ENCODE peak calls at places on chromosome 4, in seven cellular contexts. One of them, this sample, is unnamed.

GRCh38 chr4:74032064-74032463 is 6.4 kb downstream of the CXCL3 start:
- DNase-seq in fibroblast of pulmonary artery: peak; percentile 53
- DNase-seq in left ventricle myocardium inferior: no peak
- DNase-seq in DND-41: no peak
- DNase-seq in dorsolateral prefrontal cortex: no peak
- DNase-seq in H1: no peak
- DNase-seq in A549: no peak
- DNase-seq in this sample: peak; percentile 22

GRCh38 chr4:80173387-80173786 is 23.9 kb upstream of the PRDM8 start:
- DNase-seq in fibroblast of pulmonary artery: peak; percentile 69
- DNase-seq in left ventricle myocardium inferior: no peak
- DNase-seq in DND-41: peak; percentile 69
- DNase-seq in dorsolateral prefrontal cortex: no peak
- DNase-seq in H1: no peak
- DNase-seq in A549: no peak
- DNase-seq in this sample: peak; percentile 85

GRCh38 chr4:15853345-15853744 is 75.2 kb downstream of the CD38 start:
- DNase-seq in fibroblast of pulmonary artery: no peak
- DNase-seq in left ventricle myocardium inferior: no peak
- DNase-seq in DND-41: no peak
- DNase-seq in dorsolateral prefrontal cortex: no peak
- DNase-seq in H1: no peak
- DNase-seq in A549: no peak
- DNase-seq in this sample: no peak

GRCh38 chr4:13523591-13524503 is 20.5 kb downstream of the NKX3-2 start:
- DNase-seq in fibroblast of pulmonary artery: no peak
- DNase-seq in left ventricle myocardium inferior: no peak
- DNase-seq in DND-41: no peak
- DNase-seq in dorsolateral prefrontal cortex: no peak
- DNase-seq in H1: no peak
- DNase-seq in A549: no peak
- DNase-seq in this sample: no peak

GRCh38 chr4:31370866-31371465 is 650.8 kb downstream of the PCDH7 start:
- DNase-seq in fibroblast of pulmonary artery: peak; percentile 71
- DNase-seq in left ventricle myocardium inferior: no peak
- DNase-seq in DND-41: peak; percentile 3
- DNase-seq in dorsolateral prefrontal cortex: no peak
- DNase-seq in H1: no peak
- DNase-seq in A549: peak; percentile 32
- DNase-seq in this sample: peak; percentile 24

GRCh38 chr4:51880016-51880915 is 37.3 kb downstream of the DCUN1D4 start:
- DNase-seq in fibroblast of pulmonary artery: no peak
- DNase-seq in left ventricle myocardium inferior: no peak
- DNase-seq in DND-41: no peak
- DNase-seq in dorsolateral prefrontal cortex: no peak
- DNase-seq in H1: no peak
- DNase-seq in A549: no peak
- DNase-seq in this sample: no peak

GRCh38 chr4:8176547-8177399 is 18.2 kb upstream of the ABLIM2 start:
- DNase-seq in fibroblast of pulmonary artery: peak; percentile 76
- DNase-seq in left ventricle myocardium inferior: no peak
- DNase-seq in DND-41: peak; percentile 73
- DNase-seq in dorsolateral prefrontal cortex: no peak
- DNase-seq in H1: peak; percentile 41
- DNase-seq in A549: peak; percentile 60
- DNase-seq in this sample: peak; percentile 56

GRCh38 chr4:140719022-140719421 is 37.2 kb downstream of the TBC1D9 start:
- DNase-seq in fibroblast of pulmonary artery: peak; percentile 77
- DNase-seq in left ventricle myocardium inferior: no peak
- DNase-seq in DND-41: no peak
- DNase-seq in dorsolateral prefrontal cortex: no peak
- DNase-seq in H1: no peak
- DNase-seq in A549: no peak
- DNase-seq in this sample: peak; percentile 75

GRCh38 chr4:168978001-168978700 is 31.9 kb downstream of the CBR4 start:
- DNase-seq in fibroblast of pulmonary artery: peak; percentile 57
- DNase-seq in left ventricle myocardium inferior: no peak
- DNase-seq in DND-41: no peak
- DNase-seq in dorsolateral prefrontal cortex: no peak
- DNase-seq in H1: no peak
- DNase-seq in A549: no peak
- DNase-seq in this sample: peak; percentile 50

GRCh38 chr4:74189331-74190043 is 31.6 kb downstream of the MTHFD2L start:
- DNase-seq in fibroblast of pulmonary artery: peak; percentile 76
- DNase-seq in left ventricle myocardium inferior: no peak
- DNase-seq in DND-41: no peak
- DNase-seq in dorsolateral prefrontal cortex: no peak
- DNase-seq in H1: no peak
- DNase-seq in A549: peak; percentile 69
- DNase-seq in this sample: peak; percentile 55

GRCh38 chr4:52376107-52376704 is 282.9 kb downstream of the USP46 start:
- DNase-seq in fibroblast of pulmonary artery: peak; percentile 73
- DNase-seq in left ventricle myocardium inferior: no peak
- DNase-seq in DND-41: peak; percentile 29
- DNase-seq in dorsolateral prefrontal cortex: no peak
- DNase-seq in H1: no peak
- DNase-seq in A549: peak; percentile 30
- DNase-seq in this sample: peak; percentile 72

GRCh38 chr4:37793562-37793961 is 32.9 kb upstream of the PGM2 start:
- DNase-seq in fibroblast of pulmonary artery: peak; percentile 57
- DNase-seq in left ventricle myocardium inferior: no peak
- DNase-seq in DND-41: peak; percentile 10
- DNase-seq in dorsolateral prefrontal cortex: no peak
- DNase-seq in H1: no peak
- DNase-seq in A549: peak; percentile 17
- DNase-seq in this sample: peak; percentile 18

GRCh38 chr4:182645511-182645910 is 271.7 kb downstream of the DCTD start:
- DNase-seq in fibroblast of pulmonary artery: peak; percentile 27
- DNase-seq in left ventricle myocardium inferior: no peak
- DNase-seq in DND-41: no peak
- DNase-seq in dorsolateral prefrontal cortex: no peak
- DNase-seq in H1: no peak
- DNase-seq in A549: no peak
- DNase-seq in this sample: peak; percentile 51

GRCh38 chr4:182643801-182644311 is 273.3 kb downstream of the DCTD start:
- DNase-seq in fibroblast of pulmonary artery: peak; percentile 93
- DNase-seq in left ventricle myocardium inferior: peak; percentile 47
- DNase-seq in DND-41: no peak
- DNase-seq in dorsolateral prefrontal cortex: no peak
- DNase-seq in H1: no peak
- DNase-seq in A549: no peak
- DNase-seq in this sample: peak; percentile 90

GRCh38 chr4:182647901-182648300 is 269.3 kb downstream of the DCTD start:
- DNase-seq in fibroblast of pulmonary artery: no peak
- DNase-seq in left ventricle myocardium inferior: no peak
- DNase-seq in DND-41: no peak
- DNase-seq in dorsolateral prefrontal cortex: no peak
- DNase-seq in H1: no peak
- DNase-seq in A549: no peak
- DNase-seq in this sample: no peak

GRCh38 chr4:182644326-182645050 is 272.7 kb downstream of the DCTD start:
- DNase-seq in fibroblast of pulmonary artery: peak; percentile 23
- DNase-seq in left ventricle myocardium inferior: no peak
- DNase-seq in DND-41: no peak
- DNase-seq in dorsolateral prefrontal cortex: no peak
- DNase-seq in H1: no peak
- DNase-seq in A549: no peak
- DNase-seq in this sample: peak; percentile 82

DNA sequence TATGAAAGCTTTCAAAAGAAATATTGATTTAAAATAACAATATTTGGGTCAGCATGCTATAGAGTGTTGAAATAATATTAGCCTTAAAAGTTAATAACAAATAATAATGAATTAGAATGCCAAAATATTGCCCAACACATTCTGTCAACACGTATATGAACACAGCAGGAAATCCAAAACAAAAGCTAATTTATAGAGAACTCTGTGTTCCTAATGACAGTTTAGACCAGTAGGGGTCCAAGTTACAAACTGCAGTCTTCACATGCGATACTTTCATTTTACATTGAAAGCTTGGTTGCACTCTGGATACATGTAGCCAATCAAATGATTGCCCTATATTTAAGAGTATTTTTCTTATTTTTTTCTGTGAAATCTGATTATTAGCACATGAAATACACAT is 274.4 kb downstream of the DCTD start:
- DNase-seq in fibroblast of pulmonary artery: peak; percentile 76
- DNase-seq in left ventricle myocardium inferior: no peak
- DNase-seq in DND-41: no peak
- DNase-seq in dorsolateral prefrontal cortex: no peak
- DNase-seq in H1: no peak
- DNase-seq in A549: peak; percentile 0
- DNase-seq in this sample: peak; percentile 15
- TF ChIP-seq CTCF in fibroblast of pulmonary artery: peak; percentile 55
- TF ChIP-seq CTCF in left ventricle myocardium inferior: peak; percentile 13
- TF ChIP-seq CTCF in DND-41: no peak
- TF ChIP-seq CTCF in dorsolateral prefrontal cortex: no peak
- TF ChIP-seq CTCF in H1: no peak
- TF ChIP-seq CTCF in A549: no peak
- TF ChIP-seq CTCF in this sample: peak; percentile 34

GRCh38 chr4:60682901-60683300 is 517.2 kb upstream of the ADGRL3 start:
- DNase-seq in fibroblast of pulmonary artery: peak; percentile 7
- DNase-seq in left ventricle myocardium inferior: no peak
- DNase-seq in DND-41: no peak
- DNase-seq in dorsolateral prefrontal cortex: no peak
- DNase-seq in H1: no peak
- DNase-seq in A549: no peak
- DNase-seq in this sample: peak; percentile 29

GRCh38 chr4:60683953-60684352 is 516.2 kb upstream of the ADGRL3 start:
- DNase-seq in fibroblast of pulmonary artery: peak; percentile 68
- DNase-seq in left ventricle myocardium inferior: no peak
- DNase-seq in DND-41: no peak
- DNase-seq in dorsolateral prefrontal cortex: no peak
- DNase-seq in H1: no peak
- DNase-seq in A549: no peak
- DNase-seq in this sample: peak; percentile 68

DNA sequence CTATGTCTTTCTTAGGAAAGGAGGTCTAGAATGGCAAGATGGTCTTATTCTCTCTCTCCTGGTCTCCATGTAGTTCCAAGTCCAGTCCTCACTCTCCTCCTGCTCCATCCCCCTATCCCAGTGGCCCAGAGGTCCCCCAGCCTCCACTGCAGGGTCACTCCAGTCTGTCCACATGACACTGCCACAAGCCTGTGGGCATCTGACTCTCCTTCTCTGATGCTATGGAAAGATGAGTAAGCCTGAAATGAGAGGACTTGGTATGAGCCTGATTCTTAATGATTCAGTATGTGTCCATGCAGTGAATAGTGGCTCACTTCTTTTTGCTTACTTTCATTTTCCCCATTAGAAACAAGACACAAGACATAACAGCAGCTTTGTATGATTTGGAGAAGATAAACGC is 516.8 kb upstream of the ADGRL3 start:
- DNase-seq in fibroblast of pulmonary artery: peak; percentile 43
- DNase-seq in left ventricle myocardium inferior: no peak
- DNase-seq in DND-41: no peak
- DNase-seq in dorsolateral prefrontal cortex: no peak
- DNase-seq in H1: no peak
- DNase-seq in A549: no peak
- DNase-seq in this sample: peak; percentile 66
- H3K4me3 ChIP-seq in fibroblast of pulmonary artery: no peak overlapping the region
- H3K4me3 ChIP-seq in left ventricle myocardium inferior: no peak overlapping the region
- H3K4me3 ChIP-seq in DND-41: no peak overlapping the region
- H3K4me3 ChIP-seq in dorsolateral prefrontal cortex: no peak overlapping the region
- H3K4me3 ChIP-seq in H1: no peak overlapping the region
- H3K4me3 ChIP-seq in A549: no peak overlapping the region
- H3K4me3 ChIP-seq in this sample: peak overlapping the region; percentile 2

GRCh38 chr4:149121015-149121404 is 678.8 kb upstream of the NR3C2 start:
- DNase-seq in fibroblast of pulmonary artery: no peak
- DNase-seq in left ventricle myocardium inferior: no peak
- DNase-seq in DND-41: no peak
- DNase-seq in dorsolateral prefrontal cortex: no peak
- DNase-seq in H1: no peak
- DNase-seq in A549: no peak
- DNase-seq in this sample: no peak

DNA sequence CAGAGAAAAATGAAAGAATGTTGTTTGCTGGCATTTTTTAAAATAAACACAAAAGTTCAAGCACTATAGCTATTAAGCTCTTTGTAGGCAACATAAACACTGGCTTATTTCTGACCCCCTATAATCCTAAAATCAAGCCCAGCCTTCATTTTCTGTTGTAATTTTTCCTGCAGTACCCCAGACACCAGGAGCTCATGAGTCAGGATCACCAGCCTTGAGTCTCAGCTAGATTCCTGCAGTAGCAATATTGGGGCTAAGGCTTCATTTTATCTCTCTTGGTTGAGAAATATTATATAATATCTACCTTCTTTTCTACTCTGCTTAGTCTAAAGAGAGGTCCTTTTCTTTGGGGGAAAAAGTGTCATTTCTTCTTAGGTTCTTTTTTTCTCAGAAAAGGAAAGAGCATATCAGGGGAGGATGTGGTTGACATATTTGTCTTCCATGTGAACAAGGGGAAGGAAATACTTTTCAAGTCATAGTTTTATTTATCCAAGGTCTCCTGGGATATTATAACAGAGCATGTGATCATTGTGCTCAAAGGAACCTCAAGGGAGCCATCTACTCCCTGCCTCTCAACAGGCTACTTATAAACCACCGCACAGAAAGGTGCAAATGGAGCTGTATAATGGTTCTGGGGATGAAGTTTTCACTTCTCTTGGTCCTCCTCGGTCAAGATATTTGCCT is 678.3 kb upstream of the NR3C2 start:
- DNase-seq in fibroblast of pulmonary artery: peak; percentile 59
- DNase-seq in left ventricle myocardium inferior: no peak
- DNase-seq in DND-41: no peak
- DNase-seq in dorsolateral prefrontal cortex: no peak
- DNase-seq in H1: no peak
- DNase-seq in A549: no peak
- DNase-seq in this sample: peak; percentile 47
- TF ChIP-seq CTCF in fibroblast of pulmonary artery: no peak
- TF ChIP-seq CTCF in left ventricle myocardium inferior: no peak
- TF ChIP-seq CTCF in DND-41: no peak
- TF ChIP-seq CTCF in dorsolateral prefrontal cortex: no peak
- TF ChIP-seq CTCF in H1: no peak
- TF ChIP-seq CTCF in A549: no peak
- TF ChIP-seq CTCF in this sample: no peak

GRCh38 chr4:4857809-4858508 is 1.5 kb upstream of the MSX1 start:
- DNase-seq in fibroblast of pulmonary artery: no peak
- DNase-seq in left ventricle myocardium inferior: no peak
- DNase-seq in DND-41: no peak
- DNase-seq in dorsolateral prefrontal cortex: no peak
- DNase-seq in H1: no peak
- DNase-seq in A549: no peak
- DNase-seq in this sample: no peak

GRCh38 chr4:4854649-4855292 is 4.7 kb upstream of the MSX1 start:
- DNase-seq in fibroblast of pulmonary artery: no peak
- DNase-seq in left ventricle myocardium inferior: no peak
- DNase-seq in DND-41: no peak
- DNase-seq in dorsolateral prefrontal cortex: no peak
- DNase-seq in H1: no peak
- DNase-seq in A549: no peak
- DNase-seq in this sample: no peak

GRCh38 chr4:4857001-4857808 is 2.3 kb upstream of the MSX1 start:
- DNase-seq in fibroblast of pulmonary artery: no peak
- DNase-seq in left ventricle myocardium inferior: no peak
- DNase-seq in DND-41: no peak
- DNase-seq in dorsolateral prefrontal cortex: no peak
- DNase-seq in H1: no peak
- DNase-seq in A549: no peak
- DNase-seq in this sample: no peak

GRCh38 chr4:4855293-4856070 is 4.0 kb upstream of the MSX1 start:
- DNase-seq in fibroblast of pulmonary artery: no peak
- DNase-seq in left ventricle myocardium inferior: no peak
- DNase-seq in DND-41: no peak
- DNase-seq in dorsolateral prefrontal cortex: no peak
- DNase-seq in H1: no peak
- DNase-seq in A549: no peak
- DNase-seq in this sample: no peak

GRCh38 chr4:4856071-4857000 is 3.1 kb upstream of the MSX1 start:
- DNase-seq in fibroblast of pulmonary artery: no peak
- DNase-seq in left ventricle myocardium inferior: no peak
- DNase-seq in DND-41: no peak
- DNase-seq in dorsolateral prefrontal cortex: no peak
- DNase-seq in H1: no peak
- DNase-seq in A549: no peak
- DNase-seq in this sample: no peak
- H3K4me3 ChIP-seq in fibroblast of pulmonary artery: peak overlapping the region; percentile 34
- H3K4me3 ChIP-seq in left ventricle myocardium inferior: peak overlapping the region; percentile 58
- H3K4me3 ChIP-seq in DND-41: no peak overlapping the region
- H3K4me3 ChIP-seq in dorsolateral prefrontal cortex: peak overlapping the region; percentile 39
- H3K4me3 ChIP-seq in H1: no peak overlapping the region
- H3K4me3 ChIP-seq in A549: peak overlapping the region; percentile 38
- H3K4me3 ChIP-seq in this sample: peak overlapping the region; percentile 12

This sample was measured in AG10803.